ENCODE peak calls at places on chromosomes 7 and 10, in eight cellular contexts. L is GM23248, T is MM.1S, Y is hepatocyte, O is GM23338, K is neural progenitor cell, V is PC-3, I is SK-N-SH. R is an unnamed sample. For H3K79me2, the result is how much of the 10 kb centered on the place peaks cover.

GRCh38 chr7:46317256-46317655 is 396.2 kb upstream of the IGFBP3 start:
- DNase-seq in L (peak), T (no peak), Y (no peak), O (no peak), K (no peak), V (no peak), I (no peak), R (no peak)

GRCh38 chr7:117014673-117015133 is 61.4 kb downstream of the ST7 start:
- DNase-seq in L (peak), T (no peak), Y (peak), O (peak), K (peak), V (no peak), I (peak), R (no peak)

GRCh38 chr7:101302641-101303101 is 18.9 kb downstream of the IFT22 start:
- DNase-seq in L (no peak), T (no peak), Y (peak), O (peak), K (peak), V (no peak), I (peak), R (no peak)

GRCh38 chr7:51187941-51188340 is 128.7 kb downstream of the COBL start:
- DNase-seq in L (peak), T (no peak), Y (peak), O (peak), K (peak), V (no peak), I (peak), R (no peak)

GRCh38 chr7:29989257-29989995 is at the start of gene SCRN1:
- DNase-seq in L (peak), T (peak), Y (peak), O (peak), K (peak), V (peak), I (peak), R (peak)

GRCh38 chr7:119578116-119578515 is 694.9 kb upstream of the KCND2 start:
- DNase-seq in L (no peak), T (no peak), Y (no peak), O (no peak), K (no peak), V (no peak), I (no peak), R (no peak)

GRCh38 chr7:85776691-85777363 is 590.0 kb upstream of the SEMA3D start:
- DNase-seq in L (peak), T (peak), Y (no peak), O (no peak), K (no peak), V (no peak), I (no peak), R (no peak)

GRCh38 chr10:11353229-11353896 is 258.1 kb downstream of the USP6NL start:
- DNase-seq in L (no peak), T (no peak), Y (no peak), O (no peak), K (no peak), V (no peak), I (no peak), R (peak)

GRCh38 chr10:29861811-29862505 is 197.4 kb downstream of the JCAD start:
- DNase-seq in L (peak), T (no peak), Y (no peak), O (no peak), K (no peak), V (peak), I (no peak), R (no peak)

GRCh38 chr10:45308707-45309106 is 6.7 kb downstream of the OR13A1 start:
- DNase-seq in L (no peak), T (peak), Y (peak), O (peak), K (no peak), V (peak), I (no peak), R (peak)

GRCh38 chr10:92239600-92240288 is 51.1 kb downstream of the CPEB3 start:
- DNase-seq in L (peak), T (no peak), Y (peak), O (peak), K (peak), V (peak), I (peak), R (peak)

GRCh38 chr10:22912763-22913389 is 15.0 kb upstream of the ARMC3 start:
- DNase-seq in L (no peak), T (no peak), Y (no peak), O (no peak), K (no peak), V (no peak), I (peak), R (no peak)

GRCh38 chr10:119235381-119235780 is 28.0 kb downstream of the GRK5 start:
- DNase-seq in L (peak), T (no peak), Y (no peak), O (no peak), K (no peak), V (no peak), I (no peak), R (no peak)

GRCh38 chr10:132129431-132129830 is 57.3 kb upstream of the DPYSL4 start:
- DNase-seq in L (no peak), T (no peak), Y (no peak), O (peak), K (peak), V (no peak), I (peak), R (no peak)

GRCh38 chr10:2938869-2939268 is 128.5 kb upstream of the PFKP start:
- DNase-seq in L (peak), T (no peak), Y (no peak), O (no peak), K (no peak), V (peak), I (no peak), R (no peak)

GRCh38 chr7:134315679-134316538 is 821 bp downstream of the SLC35B4 start:
- DNase-seq in L (peak), T (peak), Y (peak), O (peak), K (no peak), V (peak), I (peak), R (peak)

GRCh38 chr10:32189400-32190084 is 133.3 kb upstream of the KIF5B start:
- DNase-seq in L (peak), T (no peak), Y (peak), O (peak), K (no peak), V (peak), I (no peak), R (no peak)

GRCh38 chr7:51006483-51007235 is 224.0 kb upstream of the GRB10 start:
- DNase-seq in L (no peak), T (no peak), Y (no peak), O (peak), K (no peak), V (no peak), I (no peak), R (no peak)

GRCh38 chr10:929965-930364 is 1.5 kb downstream of the LARP4B start:
- DNase-seq in L (peak), T (peak), Y (no peak), O (no peak), K (no peak), V (no peak), I (no peak), R (peak)

GRCh38 chr10:126398924-126399323 is 10.6 kb upstream of the ADAM12 start:
- DNase-seq in L (peak), T (no peak), Y (no peak), O (no peak), K (no peak), V (no peak), I (peak), R (no peak)

GRCh38 chr10:126400641-126401040 is 12.4 kb upstream of the ADAM12 start:
- DNase-seq in L (no peak), T (no peak), Y (no peak), O (no peak), K (no peak), V (no peak), I (no peak), R (no peak)

GRCh38 chr10:126397166-126397565 is 8.9 kb upstream of the ADAM12 start:
- DNase-seq in L (no peak), T (no peak), Y (no peak), O (no peak), K (no peak), V (no peak), I (no peak), R (no peak)

GRCh38 chr10:126398383-126398743 is 10.1 kb upstream of the ADAM12 start:
- DNase-seq in L (no peak), T (no peak), Y (no peak), O (no peak), K (no peak), V (no peak), I (no peak), R (no peak)

GRCh38 chr10:126397640-126398382 is 9.5 kb upstream of the ADAM12 start:
- DNase-seq in L (peak), T (no peak), Y (no peak), O (peak), K (peak), V (peak), I (peak), R (no peak)
- TF ChIP-seq EZH2phosphoT487 in L (no peak), T (no peak), Y (no peak), O (no peak), K (no peak), V (no peak), I (no peak), R (no peak)

DNA sequence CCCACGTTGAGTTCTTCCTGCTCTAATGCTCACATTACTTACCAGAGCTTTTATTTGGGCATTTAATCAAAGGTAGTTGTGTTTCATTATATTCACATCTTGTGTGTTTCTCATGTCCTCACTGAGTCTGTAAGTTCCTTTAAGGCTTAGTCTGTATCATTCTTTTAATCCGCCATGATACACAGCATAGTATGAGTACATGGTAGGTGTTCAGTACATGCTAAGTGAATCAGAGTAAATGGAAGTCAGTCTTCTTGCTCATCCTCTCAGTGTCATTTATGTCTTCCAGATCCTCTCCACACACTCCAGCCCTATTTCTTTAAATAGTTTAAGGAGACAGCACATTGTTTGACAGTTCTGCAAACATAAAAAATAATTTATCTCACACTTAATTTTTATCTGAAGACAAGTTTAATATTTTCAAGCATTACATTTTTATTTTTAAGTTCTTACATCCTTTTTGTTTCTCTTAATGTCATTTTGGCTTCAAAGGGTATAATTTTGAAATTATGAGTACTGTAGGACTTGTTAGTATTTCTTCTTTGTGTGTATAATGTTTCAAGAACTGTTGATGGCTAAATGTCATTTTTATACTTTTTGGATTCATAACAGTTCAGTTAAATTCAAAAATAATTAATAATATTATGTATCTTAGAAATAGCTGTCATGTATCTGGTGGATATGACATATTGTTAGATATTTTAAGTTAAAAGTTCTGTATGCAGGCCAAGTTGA is 342.6 kb downstream of the LRMDA start:
- DNase-seq in L (peak), T (no peak), Y (no peak), O (no peak), K (no peak), V (no peak), I (no peak), R (no peak)
- H3K79me2 ChIP-seq in L (under half), T (under half), Y (under half), O (under half), K (under half), V (under half), I (under half), R (under half)

GRCh38 chr10:117217196-117217761 is 20.0 kb downstream of the KCNK18 start:
- DNase-seq in L (peak), T (peak), Y (peak), O (peak), K (peak), V (peak), I (no peak), R (no peak)
- H3K4me2 ChIP-seq in L (peak), T (peak), Y (peak), O (peak), K (peak), V (peak), I (peak), R (peak)

DNA sequence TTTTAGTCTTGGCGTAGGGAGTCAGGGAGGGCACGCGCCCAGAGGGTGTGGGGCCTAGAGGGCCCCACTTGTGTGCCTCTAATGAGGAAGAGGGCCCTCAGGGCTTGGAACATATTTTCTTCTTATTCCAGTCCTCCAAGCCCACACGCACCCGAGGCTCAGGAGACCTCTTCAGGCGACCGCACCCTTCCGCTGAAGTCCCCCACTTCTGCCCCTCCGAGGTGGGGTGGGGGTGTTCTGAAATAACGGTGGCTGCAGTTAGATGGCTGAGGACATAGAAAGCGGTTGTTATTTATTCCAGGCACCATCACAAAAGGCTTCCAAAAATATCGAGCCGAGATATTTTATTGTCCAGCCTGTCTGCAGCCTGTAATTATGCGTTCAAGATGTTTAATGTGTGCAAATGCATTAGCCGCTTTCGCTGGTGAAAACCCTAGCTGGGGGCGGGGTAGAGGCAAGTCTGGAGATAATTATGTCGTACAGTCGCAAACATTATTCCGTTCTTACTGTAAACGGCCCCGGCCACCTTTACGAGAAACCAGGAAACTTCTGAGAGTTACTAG is 12.8 kb upstream of the HOXA13 start:
- DNase-seq in L (no peak), T (no peak), Y (no peak), O (no peak), K (no peak), V (no peak), I (no peak), R (no peak)
- TF ChIP-seq EZH2phosphoT487 in L (no peak), T (no peak), Y (peak), O (peak), K (no peak), V (no peak), I (no peak), R (no peak)